ENCODE peak calls at places on chromosomes 16 and 17, in seven cellular contexts. M, I, L, R, T, U and G are unnamed samples.

GRCh38 chr16:31148281-31148728 is 1.6 kb downstream of the PRSS36 start:
- DNase-seq in T (peak; percentile 38), U (peak; percentile 81), M (peak; percentile 92), I (no peak), R (no peak), L (no peak), G (no peak)

GRCh38 chr16:6193718-6194117 is 1096.1 kb upstream of the EEF2KMT start:
- DNase-seq in L (no peak), M (no peak), R (no peak), T (no peak), I (no peak), U (no peak), G (peak; percentile 3)

GRCh38 chr17:55641559-55642160 is 81.0 kb downstream of the TMEM100 start:
- DNase-seq in I (no peak), U (peak; percentile 38), T (peak; percentile 49), M (peak; percentile 74), R (peak; percentile 54), L (peak; percentile 16), G (no peak)

GRCh38 chr17:12510535-12510934 is 155.2 kb upstream of the MYOCD start:
- DNase-seq in L (no peak), R (no peak), I (no peak), T (no peak), U (no peak), M (no peak), G (no peak)

GRCh38 chr16:17050468-17050867 is 420.3 kb downstream of the XYLT1 start:
- DNase-seq in R (no peak), M (no peak), L (no peak), U (no peak), T (no peak), I (no peak), G (no peak)

GRCh38 chr16:50269769-50270509 is 3.6 kb downstream of the ADCY7 start:
- DNase-seq in M (no peak), I (no peak), T (peak; percentile 39), U (no peak), L (no peak), R (no peak), G (no peak)

GRCh38 chr17:30717290-30718098 is 107.0 kb downstream of the CRLF3 start:
- DNase-seq in L (no peak), R (no peak), M (peak; percentile 26), T (no peak), U (no peak), I (no peak), G (no peak)

GRCh38 chr17:29579866-29580771 is 9.3 kb downstream of the GIT1 start:
- DNase-seq in R (peak; percentile 83), L (peak; percentile 90), M (peak; percentile 92), U (peak; percentile 90), T (peak; percentile 96), I (no peak), G (peak; percentile 85)

GRCh38 chr17:65198653-65199382 is 61.6 kb downstream of the RGS9 start:
- DNase-seq in R (no peak), I (peak; percentile 25), L (no peak), T (peak; percentile 90), U (peak; percentile 19), M (no peak), G (peak; percentile 88)

GRCh38 chr17:77298811-77299210 is 158.0 kb downstream of the SEC14L1 start:
- DNase-seq in R (no peak), U (no peak), L (no peak), M (no peak), I (no peak), T (no peak), G (no peak)

GRCh38 chr16:72295914-72296313 is 124.0 kb upstream of the PMFBP1 start:
- DNase-seq in T (no peak), R (no peak), U (no peak), M (no peak), L (no peak), I (no peak), G (no peak)

GRCh38 chr17:65678534-65678933 is 117.1 kb upstream of the AXIN2 start:
- DNase-seq in L (no peak), I (no peak), U (no peak), R (no peak), T (no peak), M (no peak), G (no peak)

GRCh38 chr16:86608301-86608747 is 30.0 kb downstream of the FOXL1 start:
- DNase-seq in L (no peak), U (no peak), I (no peak), T (no peak), R (no peak), M (no peak), G (no peak)

GRCh38 chr16:87854053-87854906 is 15.0 kb downstream of the SLC7A5 start:
- DNase-seq in T (peak; percentile 67), I (no peak), R (no peak), L (no peak), U (no peak), M (no peak), G (peak; percentile 81)

GRCh38 chr16:24509536-24509935 is 29.8 kb upstream of the RBBP6 start:
- DNase-seq in T (no peak), U (no peak), I (no peak), M (no peak), R (no peak), L (no peak), G (no peak)

GRCh38 chr16:24505959-24506358 is 33.4 kb upstream of the RBBP6 start:
- DNase-seq in R (no peak), L (no peak), I (no peak), T (no peak), M (no peak), U (no peak), G (no peak)

GRCh38 chr16:24508614-24509013 is 30.8 kb upstream of the RBBP6 start:
- DNase-seq in T (no peak), L (no peak), M (no peak), R (no peak), I (no peak), U (no peak), G (peak; percentile 52)

GRCh38 chr16:24507959-24508358 is 31.4 kb upstream of the RBBP6 start:
- DNase-seq in U (no peak), R (no peak), M (no peak), L (no peak), T (no peak), I (no peak), G (no peak)

DNA sequence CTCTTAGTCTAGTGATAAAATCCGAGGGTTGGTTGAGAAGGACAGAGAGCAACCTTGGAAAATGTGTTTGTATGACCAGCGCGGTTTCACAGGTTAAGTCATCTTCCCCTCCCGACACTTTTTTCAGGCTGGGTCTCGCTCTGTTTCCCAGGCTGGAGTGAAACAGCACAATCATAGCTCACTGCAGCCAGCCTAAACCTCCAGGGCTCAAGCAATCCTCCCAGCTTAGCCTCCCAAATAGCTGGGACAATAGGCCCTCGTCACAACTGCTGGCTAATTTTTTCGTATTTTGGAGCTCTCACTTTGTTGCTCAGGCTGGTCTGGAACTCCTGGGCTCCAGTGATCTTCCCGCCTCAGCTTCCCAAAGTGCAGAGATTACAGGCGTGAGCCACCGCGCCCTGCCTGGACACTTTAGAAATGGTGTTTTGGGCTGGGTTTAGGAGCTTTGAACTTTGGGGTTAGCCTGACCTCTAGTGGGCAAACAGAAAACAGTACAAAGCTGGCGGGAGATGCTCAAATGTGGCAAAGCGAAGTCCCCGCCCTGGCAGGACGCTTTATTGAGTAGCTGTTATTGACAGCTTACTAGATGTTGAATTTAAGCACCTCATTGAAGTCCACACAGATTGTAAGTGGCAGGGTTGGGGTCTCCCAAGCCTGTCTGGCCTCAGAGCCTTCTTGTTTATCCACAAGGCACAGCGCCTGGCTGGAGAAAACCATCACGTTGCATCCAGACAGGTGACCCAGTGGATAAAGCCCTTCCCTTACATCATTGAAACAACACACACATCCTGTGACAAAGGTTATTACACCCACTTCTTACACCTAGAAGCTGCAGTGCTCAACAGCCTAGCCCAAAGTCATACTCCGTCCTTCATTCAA is 34.7 kb upstream of the RBBP6 start:
- DNase-seq in I (peak; percentile 61), M (no peak), R (no peak), U (peak; percentile 53), L (peak; percentile 18), T (peak; percentile 64), G (peak; percentile 59)
- H3K27ac ChIP-seq in I (no peak overlapping the region), M (no peak overlapping the region), R (no peak overlapping the region), U (no peak overlapping the region), L (no peak overlapping the region), T (no peak overlapping the region), G (no peak overlapping the region)

GRCh38 chr17:63549946-63550815 is at the start of gene DCAF7:
- DNase-seq in M (peak; percentile 99), I (peak; percentile 95), L (peak; percentile 99), R (peak; percentile 99), U (peak; percentile 100), T (peak; percentile 100), G (peak; percentile 100)
- TF ChIP-seq CTCF in M (no peak), I (no peak), L (no peak), R (no peak), U (no peak), T (no peak), G (no peak)

GRCh38 chr17:82200135-82200534 is 12.5 kb downstream of the CCDC57 start:
- DNase-seq in R (no peak), U (no peak), L (no peak), T (no peak), I (no peak), M (no peak), G (no peak)

GRCh38 chr17:82199496-82199895 is 13.1 kb downstream of the CCDC57 start:
- DNase-seq in I (no peak), U (no peak), T (peak; percentile 11), L (no peak), M (no peak), R (no peak), G (no peak)

GRCh38 chr17:82200743-82201497 is 11.7 kb downstream of the CCDC57 start:
- DNase-seq in U (no peak), T (peak; percentile 25), M (no peak), R (no peak), L (peak; percentile 58), I (no peak), G (no peak)

GRCh38 chr17:82202981-82203380 is 9.7 kb downstream of the CCDC57 start:
- DNase-seq in I (no peak), U (no peak), L (no peak), M (no peak), R (no peak), T (peak; percentile 10), G (no peak)

GRCh38 chr17:82201498-82201910 is 11.1 kb downstream of the CCDC57 start:
- DNase-seq in T (peak; percentile 16), R (no peak), I (no peak), U (no peak), L (no peak), M (no peak), G (no peak)
- H3K27ac ChIP-seq in T (no peak overlapping the region), R (no peak overlapping the region), I (peak overlapping the region; percentile 7), U (no peak overlapping the region), L (no peak overlapping the region), M (no peak overlapping the region), G (peak overlapping the region; percentile 14)

GRCh38 chr16:57627184-57627871 is 1.1 kb upstream of the ADGRG1 start:
- DNase-seq in R (no peak), L (no peak), T (peak; percentile 59), M (no peak), U (no peak), I (no peak), G (no peak)
- TF ChIP-seq CTCF in R (no peak), L (no peak), T (peak; percentile 55), M (no peak), U (no peak), I (no peak), G (no peak)